ENCODE peak calls at places on chromosomes 2 and 18, in eight cellular contexts. I, U, K, H, S, D, A and E are unnamed samples. For H3K9me3, the result is how much of the 10 kb centered on the place peaks cover.

GRCh38 chr2:185456517-185456916 is 282.1 kb upstream of the FSIP2 start:
- DNase-seq in I (no peak), U (peak), K (no peak), H (no peak), S (no peak), D (no peak), A (peak), E (no peak)

GRCh38 chr18:7237670-7238272 is 6.9 kb downstream of the LRRC30 start:
- DNase-seq in I (no peak), U (no peak), K (no peak), H (no peak), S (no peak), D (no peak), A (no peak), E (no peak)

GRCh38 chr18:13217466-13217961 is 1.0 kb upstream of the LDLRAD4 start:
- DNase-seq in I (no peak), U (peak), K (peak), H (no peak), S (no peak), D (peak), A (peak), E (peak)

GRCh38 chr18:44716697-44717163 is 36.0 kb downstream of the SETBP1 start:
- DNase-seq in I (no peak), U (peak), K (no peak), H (no peak), S (no peak), D (no peak), A (no peak), E (no peak)

GRCh38 chr2:118387509-118387908 is 299.2 kb downstream of the INSIG2 start:
- DNase-seq in I (no peak), U (peak), K (no peak), H (no peak), S (peak), D (no peak), A (peak), E (no peak)

GRCh38 chr2:86302320-86302719 is 35.1 kb downstream of the REEP1 start:
- DNase-seq in I (no peak), U (no peak), K (no peak), H (no peak), S (no peak), D (no peak), A (no peak), E (no peak)

GRCh38 chr2:118118479-118118878 is 30.2 kb downstream of the INSIG2 start:
- DNase-seq in I (no peak), U (peak), K (no peak), H (peak), S (no peak), D (no peak), A (no peak), E (no peak)

GRCh38 chr2:49286045-49286444 is 131.7 kb upstream of the FSHR start:
- DNase-seq in I (no peak), U (no peak), K (no peak), H (no peak), S (no peak), D (no peak), A (no peak), E (no peak)

GRCh38 chr2:43039376-43040080 is 186.9 kb downstream of the ZFP36L2 start:
- DNase-seq in I (no peak), U (no peak), K (no peak), H (no peak), S (no peak), D (no peak), A (no peak), E (no peak)

GRCh38 chr2:97868986-97869721 is 126.6 kb downstream of the TMEM131 start:
- DNase-seq in I (no peak), U (peak), K (no peak), H (no peak), S (peak), D (peak), A (peak), E (no peak)

GRCh38 chr18:28041366-28041765 is 135.6 kb downstream of the CDH2 start:
- DNase-seq in I (no peak), U (no peak), K (no peak), H (no peak), S (no peak), D (no peak), A (peak), E (no peak)

GRCh38 chr2:33262097-33262496 is 214.4 kb upstream of the RASGRP3 start:
- DNase-seq in I (no peak), U (no peak), K (no peak), H (no peak), S (no peak), D (no peak), A (no peak), E (no peak)

GRCh38 chr2:240567137-240567871 is 980 bp upstream of the RNPEPL1 start:
- DNase-seq in I (peak), U (no peak), K (peak), H (no peak), S (no peak), D (no peak), A (no peak), E (no peak)

GRCh38 chr2:158686166-158686792 is 108.8 kb upstream of the DAPL1 start:
- DNase-seq in I (no peak), U (no peak), K (peak), H (no peak), S (no peak), D (no peak), A (peak), E (no peak)

GRCh38 chr18:70640336-70640887 is 351.6 kb downstream of the SOCS6 start:
- DNase-seq in I (no peak), U (no peak), K (no peak), H (no peak), S (no peak), D (no peak), A (no peak), E (no peak)
- H3K9me3 ChIP-seq in I (under half), U (under half), K (under half), H (under half), S (under half), D (under half), A (under half), E (under half)

DNA sequence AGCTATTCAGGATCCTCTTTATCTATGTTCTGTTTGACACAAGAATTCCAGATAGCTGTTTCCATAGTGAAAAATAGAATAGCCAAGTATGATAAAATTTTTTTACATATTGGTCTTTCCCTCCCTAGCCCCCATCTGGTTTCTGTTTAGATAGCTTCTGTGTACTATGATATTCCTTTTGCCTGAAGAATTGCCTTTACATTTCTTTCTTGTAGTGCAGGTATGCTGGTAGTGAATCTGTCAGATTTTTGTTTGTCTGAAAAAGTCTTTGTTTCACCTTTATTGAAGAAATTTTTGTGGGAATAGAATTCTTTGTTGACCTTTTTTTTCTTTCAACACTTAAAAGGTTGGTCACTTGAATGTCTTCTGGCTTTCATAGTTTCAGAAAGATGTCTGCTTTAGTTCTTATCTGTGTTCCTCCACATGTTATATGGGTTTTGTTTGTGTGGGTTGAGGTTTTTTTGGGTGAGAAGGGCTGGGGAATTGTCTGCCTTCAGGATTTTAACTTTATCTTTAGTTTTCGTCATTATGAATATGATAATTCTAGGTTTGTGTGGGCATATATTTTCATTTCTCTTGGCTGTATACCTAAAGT is 29.9 kb upstream of the FBLN7 start:
- DNase-seq in I (no peak), U (no peak), K (no peak), H (no peak), S (no peak), D (no peak), A (no peak), E (no peak)
- H3K9me3 ChIP-seq in I (under half), U (under half), K (under half), H (under half), S (under half), D (under half), A (under half), E (under half)

GRCh38 chr2:172433169-172433568 is 5.8 kb downstream of the ITGA6 start:
- DNase-seq in I (no peak), U (no peak), K (no peak), H (no peak), S (no peak), D (no peak), A (no peak), E (no peak)
- H3K9me3 ChIP-seq in I (under half), U (under half), K (under half), H (under half), S (under half), D (under half), A (under half), E (under half)

GRCh38 chr18:14933049-14933851 is 185.3 kb downstream of the ANKRD30B start:
- DNase-seq in I (no peak), U (no peak), K (no peak), H (peak), S (no peak), D (no peak), A (no peak), E (no peak)

GRCh38 chr18:14937271-14937670 is 189.3 kb downstream of the ANKRD30B start:
- DNase-seq in I (no peak), U (no peak), K (no peak), H (no peak), S (no peak), D (no peak), A (no peak), E (no peak)

GRCh38 chr18:14939141-14939540 is 191.2 kb downstream of the ANKRD30B start:
- DNase-seq in I (no peak), U (no peak), K (no peak), H (no peak), S (no peak), D (no peak), A (no peak), E (no peak)

GRCh38 chr18:14935210-14935609 is 187.2 kb downstream of the ANKRD30B start:
- DNase-seq in I (no peak), U (no peak), K (no peak), H (peak), S (no peak), D (no peak), A (no peak), E (no peak)

GRCh38 chr18:14936313-14936712 is 188.3 kb downstream of the ANKRD30B start:
- DNase-seq in I (no peak), U (no peak), K (no peak), H (no peak), S (no peak), D (no peak), A (no peak), E (no peak)
- H3K9me3 ChIP-seq in I (under half), U (under half), K (under half), H (under half), S (half or more), D (half or more), A (under half), E (under half)

GRCh38 chr2:82501217-82501616 is 1957.9 kb downstream of the SUCLG1 start:
- DNase-seq in I (no peak), U (no peak), K (no peak), H (no peak), S (no peak), D (no peak), A (no peak), E (no peak)
- H3K9me3 ChIP-seq in I (under half), U (under half), K (under half), H (under half), S (under half), D (under half), A (under half), E (under half)

GRCh38 chr2:125853626-125854025 is 802.3 kb upstream of the GYPC start:
- DNase-seq in I (no peak), U (no peak), K (no peak), H (no peak), S (no peak), D (no peak), A (no peak), E (no peak)
- H3K9me3 ChIP-seq in I (under half), U (under half), K (under half), H (under half), S (under half), D (under half), A (under half), E (under half)

DNA sequence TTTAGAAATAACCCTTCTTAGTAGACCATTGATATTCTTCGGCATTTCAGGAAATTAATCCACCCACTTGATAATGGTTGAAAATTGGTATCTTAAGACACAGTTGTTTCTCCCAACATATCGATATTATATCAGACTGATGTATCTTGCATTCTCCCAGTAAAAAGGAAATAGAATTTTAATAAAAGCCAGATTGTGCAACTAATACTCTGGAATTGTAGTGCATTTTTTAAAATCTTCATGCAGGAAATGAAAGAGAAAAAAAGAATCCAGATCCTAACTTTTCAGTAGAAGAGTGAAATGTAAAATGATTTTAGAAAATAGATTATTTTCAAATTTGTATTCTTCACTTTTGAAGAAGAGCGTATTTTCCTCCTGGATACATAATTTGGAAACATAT is 1168.4 kb downstream of the DPP10 start:
- DNase-seq in I (no peak), U (no peak), K (no peak), H (no peak), S (no peak), D (no peak), A (no peak), E (no peak)
- H3K9me3 ChIP-seq in I (under half), U (under half), K (under half), H (under half), S (under half), D (under half), A (under half), E (under half)

DNA sequence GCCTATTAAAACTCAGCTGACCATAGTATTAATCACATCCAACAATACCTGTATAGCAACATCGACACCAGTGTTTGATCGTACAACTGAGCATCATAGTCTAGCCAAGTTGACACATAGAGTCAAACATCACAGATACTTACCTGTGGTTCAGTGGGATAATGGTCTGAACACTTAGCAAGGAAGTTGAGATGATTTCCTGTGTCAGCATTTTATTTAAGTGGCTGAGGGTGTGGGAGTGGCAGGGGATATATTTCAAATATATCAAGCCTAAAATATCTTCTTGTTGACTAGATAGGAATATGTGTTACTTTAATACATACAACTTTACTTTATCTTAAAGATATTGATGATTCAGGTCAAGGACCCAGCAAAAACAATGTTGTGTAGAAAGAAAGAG is 1038.6 kb downstream of the TSN start:
- DNase-seq in I (no peak), U (no peak), K (no peak), H (no peak), S (no peak), D (no peak), A (no peak), E (no peak)
- H3K9me3 ChIP-seq in I (under half), U (under half), K (under half), H (under half), S (under half), D (under half), A (under half), E (under half)

GRCh38 chr2:132256251-132256902 is 94.6 kb upstream of the ANKRD30BL start:
- DNase-seq in I (no peak), U (no peak), K (no peak), H (no peak), S (no peak), D (no peak), A (no peak), E (no peak)

GRCh38 chr2:132253496-132254305 is 91.9 kb upstream of the ANKRD30BL start:
- DNase-seq in I (no peak), U (no peak), K (no peak), H (no peak), S (no peak), D (no peak), A (no peak), E (no peak)

GRCh38 chr2:132252191-132252893 is 90.6 kb upstream of the ANKRD30BL start:
- DNase-seq in I (no peak), U (no peak), K (no peak), H (no peak), S (no peak), D (no peak), A (no peak), E (no peak)

GRCh38 chr2:132252894-132253264 is 91.1 kb upstream of the ANKRD30BL start:
- DNase-seq in I (no peak), U (no peak), K (no peak), H (no peak), S (no peak), D (no peak), A (no peak), E (no peak)

GRCh38 chr2:132255714-132256113 is 94.0 kb upstream of the ANKRD30BL start:
- DNase-seq in I (no peak), U (no peak), K (no peak), H (no peak), S (no peak), D (no peak), A (no peak), E (no peak)
- H3K9me3 ChIP-seq in I (under half), U (under half), K (under half), H (under half), S (half or more), D (under half), A (under half), E (under half)

GRCh38 chr2:220743203-220743602 is 828.9 kb downstream of the EPHA4 start:
- DNase-seq in I (no peak), U (no peak), K (no peak), H (no peak), S (no peak), D (no peak), A (no peak), E (no peak)
- H3K9me3 ChIP-seq in I (under half), U (under half), K (under half), H (under half), S (under half), D (under half), A (under half), E (under half)